ENCODE peak calls at places on chromosome 19, in nine cellular contexts. O, U, X, E, K, B, L, D and G are unnamed samples.
A peak's percentile ranks its signal among the peaks of the same experiment; 100 is the strongest.

GRCh38 chr19:33260628-33261418 is 35.2 kb upstream of the SLC7A10 start:
- DNase-seq in O (peak; percentile 84), U (no peak), X (no peak), E (no peak), K (no peak), B (no peak), L (no peak), D (no peak), G (no peak)

GRCh38 chr19:47310819-47311218 is 1.2 kb downstream of the C5AR1 start:
- DNase-seq in O (peak; percentile 79), U (no peak), X (peak; percentile 52), E (peak; percentile 42), K (no peak), B (peak; percentile 89), L (no peak), D (no peak), G (no peak)

GRCh38 chr19:7705387-7706187 is 3.7 kb upstream of the FCER2 start:
- DNase-seq in O (peak; percentile 76), U (no peak), X (no peak), E (peak; percentile 32), K (no peak), B (no peak), L (no peak), D (no peak), G (peak; percentile 31)

GRCh38 chr19:48348039-48348438 is 15.7 kb downstream of the TMEM143 start:
- DNase-seq in O (no peak), U (no peak), X (peak; percentile 20), E (no peak), K (no peak), B (no peak), L (peak; percentile 69), D (no peak), G (no peak)

GRCh38 chr19:4044927-4045557 is 21.7 kb downstream of the ZBTB7A start:
- DNase-seq in O (no peak), U (no peak), X (no peak), E (no peak), K (no peak), B (no peak), L (peak; percentile 18), D (no peak), G (no peak)

GRCh38 chr19:33193269-33193863 is 764 bp upstream of the LRP3 start:
- DNase-seq in O (peak; percentile 9), U (no peak), X (no peak), E (no peak), K (no peak), B (no peak), L (no peak), D (no peak), G (no peak)

GRCh38 chr19:48608798-48609263 is 2.3 kb downstream of the SPACA4 start:
- DNase-seq in O (no peak), U (no peak), X (peak; percentile 52), E (no peak), K (peak; percentile 37), B (peak; percentile 64), L (no peak), D (no peak), G (peak; percentile 54)

GRCh38 chr19:41548954-41549688 is 26.8 kb upstream of the CEACAM21 start:
- DNase-seq in O (no peak), U (no peak), X (peak; percentile 20), E (no peak), K (no peak), B (no peak), L (no peak), D (no peak), G (peak; percentile 58)

GRCh38 chr19:16590876-16591802 is 18.9 kb upstream of the SLC35E1 start:
- DNase-seq in O (no peak), U (no peak), X (no peak), E (no peak), K (no peak), B (no peak), L (no peak), D (no peak), G (no peak)

GRCh38 chr19:14363203-14364097 is 17.8 kb upstream of the ADGRE5 start:
- DNase-seq in O (peak; percentile 91), U (peak; percentile 78), X (peak; percentile 96), E (peak; percentile 87), K (peak; percentile 68), B (no peak), L (peak; percentile 63), D (peak; percentile 54), G (peak; percentile 51)

GRCh38 chr19:612941-613340 is 20.4 kb downstream of the POLRMT start:
- DNase-seq in O (no peak), U (no peak), X (no peak), E (no peak), K (no peak), B (no peak), L (no peak), D (no peak), G (no peak)

GRCh38 chr19:1177322-1178114 is 3.5 kb upstream of the SBNO2 start:
- DNase-seq in O (peak; percentile 84), U (no peak), X (peak; percentile 94), E (no peak), K (peak; percentile 97), B (peak; percentile 87), L (peak; percentile 25), D (no peak), G (no peak)

DNA sequence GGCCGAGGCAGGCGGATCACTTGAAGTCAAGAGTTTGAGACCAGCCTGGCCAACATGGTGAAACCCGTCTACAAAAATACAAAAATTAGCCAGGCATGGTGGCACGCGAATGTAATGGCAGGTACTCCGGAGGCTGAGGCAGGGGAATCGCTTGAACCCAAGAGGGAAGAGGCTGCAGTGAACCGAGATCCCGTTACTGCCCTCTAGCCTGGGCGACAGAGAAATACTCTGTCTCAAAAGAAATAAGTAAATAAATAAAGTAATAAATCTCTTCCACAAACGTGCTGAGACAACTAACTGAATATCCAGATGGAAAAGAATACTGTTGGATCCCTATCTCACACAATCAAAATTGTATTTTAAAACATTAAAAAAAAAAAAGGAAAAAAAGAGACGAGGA is 807 bp upstream of the ZNF813 start:
- DNase-seq in O (no peak), U (no peak), X (no peak), E (no peak), K (no peak), B (no peak), L (no peak), D (no peak), G (no peak)
- H3K4me1 ChIP-seq in O (peaks cover 8% of the 10 kb centered on the region), U (peaks cover 3% of the 10 kb centered on the region), X (peaks cover 17% of the 10 kb centered on the region), E (peaks cover 18% of the 10 kb centered on the region), K (no peaks in the 10 kb centered on the region), B (no peaks in the 10 kb centered on the region), L (no peaks in the 10 kb centered on the region), D (no peaks in the 10 kb centered on the region), G (no peaks in the 10 kb centered on the region)

GRCh38 chr19:5609881-5610280 is 12.7 kb downstream of the SAFB2 start:
- DNase-seq in O (no peak), U (no peak), X (no peak), E (no peak), K (no peak), B (no peak), L (no peak), D (no peak), G (no peak)
- H3K36me3 ChIP-seq in O (peaks cover 92% of the 10 kb centered on the region), U (peaks cover 41% of the 10 kb centered on the region), X (peaks cover 67% of the 10 kb centered on the region), E (peaks cover 17% of the 10 kb centered on the region), K (peaks cover 27% of the 10 kb centered on the region), B (peaks cover 6% of the 10 kb centered on the region), L (no peaks in the 10 kb centered on the region), D (peaks cover 81% of the 10 kb centered on the region), G (peaks cover 37% of the 10 kb centered on the region)

GRCh38 chr19:31294189-31294588 is 55.0 kb downstream of the TSHZ3 start:
- DNase-seq in O (peak; percentile 12), U (no peak), X (no peak), E (no peak), K (no peak), B (no peak), L (no peak), D (no peak), G (no peak)
- H3K4me1 ChIP-seq in O (no peaks in the 10 kb centered on the region), U (no peaks in the 10 kb centered on the region), X (no peaks in the 10 kb centered on the region), E (no peaks in the 10 kb centered on the region), K (no peaks in the 10 kb centered on the region), B (no peaks in the 10 kb centered on the region), L (peaks cover 2% of the 10 kb centered on the region), D (no peaks in the 10 kb centered on the region), G (no peaks in the 10 kb centered on the region)

GRCh38 chr19:5932593-5933262 is 18.7 kb downstream of the CAPS start:
- DNase-seq in O (no peak), U (no peak), X (no peak), E (no peak), K (no peak), B (no peak), L (no peak), D (no peak), G (no peak)

GRCh38 chr19:5934779-5935472 is 20.9 kb downstream of the CAPS start:
- DNase-seq in O (no peak), U (peak; percentile 46), X (peak; percentile 75), E (no peak), K (peak; percentile 47), B (no peak), L (no peak), D (no peak), G (no peak)

GRCh38 chr19:5935473-5936307 is 21.6 kb downstream of the CAPS start:
- DNase-seq in O (no peak), U (no peak), X (no peak), E (no peak), K (no peak), B (no peak), L (no peak), D (no peak), G (no peak)

GRCh38 chr19:5933391-5933998 is 19.4 kb downstream of the CAPS start:
- DNase-seq in O (no peak), U (no peak), X (no peak), E (no peak), K (no peak), B (no peak), L (no peak), D (no peak), G (no peak)

GRCh38 chr19:5934002-5934401 is 19.9 kb downstream of the CAPS start:
- DNase-seq in O (no peak), U (no peak), X (no peak), E (no peak), K (no peak), B (no peak), L (no peak), D (no peak), G (no peak)
- H3K36me3 ChIP-seq in O (peaks cover 47% of the 10 kb centered on the region), U (no peaks in the 10 kb centered on the region), X (peaks cover 30% of the 10 kb centered on the region), E (peaks cover 5% of the 10 kb centered on the region), K (peaks cover 19% of the 10 kb centered on the region), B (no peaks in the 10 kb centered on the region), L (no peaks in the 10 kb centered on the region), D (peaks cover 43% of the 10 kb centered on the region), G (peaks cover 30% of the 10 kb centered on the region)

DNA sequence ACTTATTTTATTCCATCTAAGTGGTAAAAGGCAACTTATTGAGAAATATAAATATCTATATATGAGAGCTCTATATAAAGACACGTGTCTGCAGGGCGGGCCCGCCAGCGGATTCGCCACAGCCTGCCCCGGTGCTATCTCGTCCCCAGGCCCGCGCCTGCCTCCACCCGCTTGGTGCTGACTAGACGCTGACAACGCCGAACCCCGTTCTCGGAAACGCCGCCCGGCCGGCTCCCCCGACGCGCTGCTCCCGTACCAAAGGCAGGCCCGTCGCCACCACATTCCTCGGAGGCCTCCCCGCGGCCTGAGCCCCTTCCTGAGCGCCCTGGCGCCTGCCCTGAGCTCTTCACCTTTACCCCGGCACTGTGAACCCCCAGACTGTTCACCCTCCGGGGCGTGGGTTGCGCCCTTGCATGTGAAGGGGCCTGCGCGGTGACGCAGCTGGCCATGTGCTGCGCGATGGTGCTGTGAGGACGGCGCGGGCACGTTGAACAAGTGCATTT is 6.0 kb downstream of the PLEKHJ1 start:
- DNase-seq in O (no peak), U (no peak), X (no peak), E (no peak), K (no peak), B (no peak), L (no peak), D (no peak), G (no peak)
- H3K4me1 ChIP-seq in O (peaks cover 5% of the 10 kb centered on the region), U (peaks cover 23% of the 10 kb centered on the region), X (peaks cover 1% of the 10 kb centered on the region), E (peaks cover 32% of the 10 kb centered on the region), K (no peaks in the 10 kb centered on the region), B (no peaks in the 10 kb centered on the region), L (no peaks in the 10 kb centered on the region), D (no peaks in the 10 kb centered on the region), G (no peaks in the 10 kb centered on the region)

GRCh38 chr19:10112037-10112751 is 701 bp downstream of the P2RY11 start:
- DNase-seq in O (peak; percentile 79), U (no peak), X (peak; percentile 24), E (no peak), K (no peak), B (no peak), L (no peak), D (no peak), G (no peak)
- H3K36me3 ChIP-seq in O (peaks cover 74% of the 10 kb centered on the region), U (peaks cover 22% of the 10 kb centered on the region), X (peaks cover 53% of the 10 kb centered on the region), E (peaks cover 21% of the 10 kb centered on the region), K (peaks cover 52% of the 10 kb centered on the region), B (peaks cover 48% of the 10 kb centered on the region), L (no peaks in the 10 kb centered on the region), D (peaks cover 68% of the 10 kb centered on the region), G (peaks cover 18% of the 10 kb centered on the region)